ENCODE peak calls at places on chromosome 9, in eight cellular contexts. C, I, K, U, N, S, R and G are unnamed samples.

GRCh38 chr9:135608294-135608998 is 30.9 kb downstream of the GLT6D1 start:
- DNase-seq in C (peak; percentile 58), I (no peak), K (no peak), U (no peak), N (no peak), S (no peak), R (no peak), G (no peak)

GRCh38 chr9:113558632-113559502 is 95.3 kb downstream of the RGS3 start:
- DNase-seq in C (peak; percentile 78), I (no peak), K (peak; percentile 58), U (no peak), N (no peak), S (peak; percentile 63), R (no peak), G (no peak)

GRCh38 chr9:95507456-95508241 is 9.1 kb downstream of the PTCH1 start:
- DNase-seq in C (peak; percentile 74), I (peak; percentile 53), K (peak; percentile 83), U (peak; percentile 74), N (peak; percentile 63), S (no peak), R (no peak), G (no peak)

GRCh38 chr9:135224286-135224871 is 136.9 kb downstream of the OLFM1 start:
- DNase-seq in C (peak; percentile 82), I (no peak), K (no peak), U (no peak), N (no peak), S (peak; percentile 77), R (no peak), G (no peak)

GRCh38 chr9:33263936-33264472 is 504 bp downstream of the BAG1 start:
- DNase-seq in C (no peak), I (peak; percentile 50), K (no peak), U (peak; percentile 62), N (peak; percentile 62), S (peak; percentile 78), R (no peak), G (no peak)

GRCh38 chr9:134502261-134503211 is 139.1 kb upstream of the COL5A1 start:
- DNase-seq in C (peak; percentile 68), I (no peak), K (peak; percentile 97), U (no peak), N (no peak), S (no peak), R (peak; percentile 97), G (peak; percentile 79)

GRCh38 chr9:27933210-27934062 is 360.2 kb upstream of the C9orf72 start:
- DNase-seq in C (no peak), I (no peak), K (no peak), U (no peak), N (no peak), S (no peak), R (no peak), G (no peak)

GRCh38 chr9:29865764-29866313 is 2292.6 kb upstream of the C9orf72 start:
- DNase-seq in C (no peak), I (no peak), K (no peak), U (no peak), N (no peak), S (no peak), R (no peak), G (no peak)

GRCh38 chr9:93813221-93813620 is 141.9 kb downstream of the BARX1 start:
- DNase-seq in C (no peak), I (no peak), K (no peak), U (no peak), N (no peak), S (no peak), R (no peak), G (no peak)

GRCh38 chr9:97480749-97481148 is 20.7 kb upstream of the TMOD1 start:
- DNase-seq in C (no peak), I (no peak), K (no peak), U (no peak), N (no peak), S (no peak), R (no peak), G (no peak)

GRCh38 chr9:96596601-96597111 is 23.0 kb downstream of the CDC14B start:
- DNase-seq in C (no peak), I (no peak), K (no peak), U (no peak), N (no peak), S (no peak), R (no peak), G (no peak)

GRCh38 chr9:22237497-22238363 is 208.9 kb upstream of the DMRTA1 start:
- DNase-seq in C (no peak), I (no peak), K (peak; percentile 94), U (no peak), N (no peak), S (no peak), R (peak; percentile 69), G (peak; percentile 37)

GRCh38 chr9:130956636-130957450 is 17.8 kb upstream of the FIBCD1 start:
- DNase-seq in C (no peak), I (no peak), K (no peak), U (no peak), N (no peak), S (no peak), R (no peak), G (no peak)

GRCh38 chr9:111068816-111069215 is 30.5 kb upstream of the LPAR1 start:
- DNase-seq in C (no peak), I (no peak), K (no peak), U (no peak), N (no peak), S (no peak), R (no peak), G (no peak)

GRCh38 chr9:14993061-14993800 is 83.0 kb upstream of the FREM1 start:
- DNase-seq in C (peak; percentile 91), I (peak; percentile 76), K (peak; percentile 93), U (peak; percentile 80), N (peak; percentile 69), S (peak; percentile 88), R (no peak), G (no peak)

GRCh38 chr9:100064872-100065581 is 33.8 kb downstream of the ERP44 start:
- DNase-seq in C (no peak), I (no peak), K (no peak), U (no peak), N (no peak), S (no peak), R (peak; percentile 44), G (no peak)

GRCh38 chr9:135090547-135090946 is 3.1 kb downstream of the OLFM1 start:
- DNase-seq in C (no peak), I (no peak), K (peak; percentile 11), U (no peak), N (no peak), S (no peak), R (no peak), G (no peak)

GRCh38 chr9:18056269-18056992 is 417.5 kb upstream of the ADAMTSL1 start:
- DNase-seq in C (no peak), I (no peak), K (no peak), U (no peak), N (no peak), S (no peak), R (no peak), G (no peak)

GRCh38 chr9:36276840-36277239 is 18.6 kb upstream of the GNE start:
- DNase-seq in C (no peak), I (no peak), K (peak; percentile 89), U (no peak), N (no peak), S (no peak), R (peak; percentile 45), G (no peak)

GRCh38 chr9:36040271-36040925 is 3.7 kb downstream of the RECK start:
- DNase-seq in C (no peak), I (no peak), K (no peak), U (no peak), N (no peak), S (no peak), R (no peak), G (no peak)

GRCh38 chr9:135488013-135488330 is 8.4 kb downstream of the PPP1R26 start:
- DNase-seq in C (no peak), I (no peak), K (no peak), U (no peak), N (no peak), S (no peak), R (no peak), G (no peak)

GRCh38 chr9:114532561-114533237 is 27.4 kb upstream of the WHRN start:
- DNase-seq in C (no peak), I (no peak), K (no peak), U (no peak), N (no peak), S (no peak), R (no peak), G (no peak)

GRCh38 chr9:136201609-136202448 is 3.1 kb downstream of the LHX3 start:
- DNase-seq in C (no peak), I (no peak), K (peak; percentile 76), U (no peak), N (peak; percentile 41), S (no peak), R (no peak), G (no peak)

GRCh38 chr9:100670719-100671118 is 92.8 kb downstream of the CAVIN4 start:
- DNase-seq in C (no peak), I (no peak), K (peak; percentile 73), U (no peak), N (no peak), S (no peak), R (no peak), G (no peak)

GRCh38 chr9:80157561-80157983 is 585.8 kb downstream of the TLE4 start:
- DNase-seq in C (no peak), I (no peak), K (peak; percentile 45), U (no peak), N (no peak), S (no peak), R (no peak), G (no peak)

GRCh38 chr9:113151696-113152630 is 1.2 kb downstream of the SLC31A2 start:
- DNase-seq in C (no peak), I (no peak), K (no peak), U (no peak), N (no peak), S (peak; percentile 67), R (no peak), G (no peak)

GRCh38 chr9:95181226-95181818 is 136.2 kb downstream of the FANCC start:
- DNase-seq in C (no peak), I (no peak), K (no peak), U (no peak), N (no peak), S (no peak), R (no peak), G (no peak)

GRCh38 chr9:100724932-100725331 is 147.1 kb downstream of the CAVIN4 start:
- DNase-seq in C (no peak), I (no peak), K (no peak), U (no peak), N (no peak), S (no peak), R (no peak), G (no peak)

GRCh38 chr9:129962889-129963703 is 79.9 kb downstream of the FNBP1 start:
- DNase-seq in C (peak; percentile 57), I (peak; percentile 89), K (peak; percentile 36), U (no peak), N (peak; percentile 86), S (peak; percentile 51), R (no peak), G (no peak)

GRCh38 chr9:122206118-122207046 is 22.4 kb downstream of the LHX6 start:
- DNase-seq in C (peak; percentile 50), I (no peak), K (peak; percentile 96), U (no peak), N (no peak), S (no peak), R (peak; percentile 37), G (no peak)

GRCh38 chr9:131500939-131501541 is 1.7 kb upstream of the POMT1 start:
- DNase-seq in C (no peak), I (peak; percentile 58), K (peak; percentile 57), U (no peak), N (peak; percentile 77), S (no peak), R (peak; percentile 32), G (no peak)

GRCh38 chr9:1001838-1002237 is 25.4 kb downstream of the DMRT3 start:
- DNase-seq in C (no peak), I (no peak), K (no peak), U (no peak), N (no peak), S (no peak), R (no peak), G (no peak)

GRCh38 chr9:93826209-93826608 is 128.9 kb downstream of the BARX1 start:
- DNase-seq in C (peak; percentile 66), I (peak; percentile 67), K (no peak), U (no peak), N (peak; percentile 79), S (peak; percentile 47), R (no peak), G (no peak)

GRCh38 chr9:75933982-75934381 is 43.5 kb downstream of the PCSK5 start:
- DNase-seq in C (no peak), I (no peak), K (no peak), U (no peak), N (no peak), S (no peak), R (no peak), G (no peak)